ENCODE peak calls at places on chromosomes 13 and 19, in nine cellular contexts. One of them, this sample, is unnamed.

GRCh38 chr19:14116918-14117578 is 514 bp downstream of the PRKACA start:
- DNase-seq in activated naive CD8-positive, alpha-beta T cell treated with anti-CD3 and anti-CD28 coated beads, Interleukin-2, amount 50 U/mL, for 24 hours: peak
- DNase-seq in fibroblast of mammary gland: no peak
- DNase-seq in OCI-LY7: peak
- DNase-seq in T-helper 2 cell: no peak
- DNase-seq in H54: no peak
- DNase-seq in SK-N-SH: peak
- DNase-seq in activated T-helper 1 cell treated with anti-CD3 and anti-CD28 coated beads, Interleukin-12 subunit alpha, Interleukin-12 subunit beta, Interleukin-2, Interleukin-4 antibody, amounts not matched to agents 30 ng/mL and 10 ng/mL and 1 ng/mL, durations not matched to agents 14 hours and 24 hours and 36 hours: no peak
- DNase-seq in epithelial cell of esophagus: no peak
- DNase-seq in this sample: no peak

GRCh38 chr13:91100944-91101343 is 246.5 kb upstream of the MIR17HG start:
- DNase-seq in activated naive CD8-positive, alpha-beta T cell treated with anti-CD3 and anti-CD28 coated beads, Interleukin-2, amount 50 U/mL, for 24 hours: no peak
- DNase-seq in SK-N-SH: no peak
- DNase-seq in activated T-helper 1 cell treated with anti-CD3 and anti-CD28 coated beads, Interleukin-12 subunit alpha, Interleukin-12 subunit beta, Interleukin-2, Interleukin-4 antibody, amounts not matched to agents 30 ng/mL and 10 ng/mL and 1 ng/mL, durations not matched to agents 14 hours and 24 hours and 36 hours: no peak
- DNase-seq in T-helper 2 cell: no peak
- DNase-seq in epithelial cell of esophagus: no peak
- DNase-seq in H54: no peak
- DNase-seq in fibroblast of mammary gland: no peak
- DNase-seq in OCI-LY7: no peak
- DNase-seq in this sample: no peak

GRCh38 chr13:77506874-77507273 is 28.6 kb upstream of the SCEL start:
- DNase-seq in SK-N-SH: no peak
- DNase-seq in T-helper 2 cell: no peak
- DNase-seq in fibroblast of mammary gland: peak
- DNase-seq in activated T-helper 1 cell treated with anti-CD3 and anti-CD28 coated beads, Interleukin-12 subunit alpha, Interleukin-12 subunit beta, Interleukin-2, Interleukin-4 antibody, amounts not matched to agents 30 ng/mL and 10 ng/mL and 1 ng/mL, durations not matched to agents 14 hours and 24 hours and 36 hours: no peak
- DNase-seq in epithelial cell of esophagus: no peak
- DNase-seq in H54: no peak
- DNase-seq in activated naive CD8-positive, alpha-beta T cell treated with anti-CD3 and anti-CD28 coated beads, Interleukin-2, amount 50 U/mL, for 24 hours: no peak
- DNase-seq in OCI-LY7: peak
- DNase-seq in this sample: peak

GRCh38 chr13:43725460-43725859 is 61.3 kb downstream of the ENOX1 start:
- DNase-seq in OCI-LY7: no peak
- DNase-seq in epithelial cell of esophagus: no peak
- DNase-seq in activated naive CD8-positive, alpha-beta T cell treated with anti-CD3 and anti-CD28 coated beads, Interleukin-2, amount 50 U/mL, for 24 hours: no peak
- DNase-seq in H54: no peak
- DNase-seq in fibroblast of mammary gland: peak
- DNase-seq in T-helper 2 cell: no peak
- DNase-seq in SK-N-SH: no peak
- DNase-seq in activated T-helper 1 cell treated with anti-CD3 and anti-CD28 coated beads, Interleukin-12 subunit alpha, Interleukin-12 subunit beta, Interleukin-2, Interleukin-4 antibody, amounts not matched to agents 30 ng/mL and 10 ng/mL and 1 ng/mL, durations not matched to agents 14 hours and 24 hours and 36 hours: no peak
- DNase-seq in this sample: no peak

GRCh38 chr13:104414771-104415170 is 1348.6 kb upstream of the SLC10A2 start:
- DNase-seq in OCI-LY7: no peak
- DNase-seq in T-helper 2 cell: no peak
- DNase-seq in fibroblast of mammary gland: no peak
- DNase-seq in epithelial cell of esophagus: peak
- DNase-seq in activated naive CD8-positive, alpha-beta T cell treated with anti-CD3 and anti-CD28 coated beads, Interleukin-2, amount 50 U/mL, for 24 hours: no peak
- DNase-seq in activated T-helper 1 cell treated with anti-CD3 and anti-CD28 coated beads, Interleukin-12 subunit alpha, Interleukin-12 subunit beta, Interleukin-2, Interleukin-4 antibody, amounts not matched to agents 30 ng/mL and 10 ng/mL and 1 ng/mL, durations not matched to agents 14 hours and 24 hours and 36 hours: no peak
- DNase-seq in H54: no peak
- DNase-seq in SK-N-SH: no peak
- DNase-seq in this sample: no peak

GRCh38 chr13:97266328-97266727 is 44.2 kb downstream of the MBNL2 start:
- DNase-seq in fibroblast of mammary gland: no peak
- DNase-seq in OCI-LY7: no peak
- DNase-seq in H54: no peak
- DNase-seq in epithelial cell of esophagus: no peak
- DNase-seq in activated T-helper 1 cell treated with anti-CD3 and anti-CD28 coated beads, Interleukin-12 subunit alpha, Interleukin-12 subunit beta, Interleukin-2, Interleukin-4 antibody, amounts not matched to agents 30 ng/mL and 10 ng/mL and 1 ng/mL, durations not matched to agents 14 hours and 24 hours and 36 hours: no peak
- DNase-seq in activated naive CD8-positive, alpha-beta T cell treated with anti-CD3 and anti-CD28 coated beads, Interleukin-2, amount 50 U/mL, for 24 hours: no peak
- DNase-seq in SK-N-SH: no peak
- DNase-seq in T-helper 2 cell: no peak
- DNase-seq in this sample: no peak

GRCh38 chr13:99178636-99179035 is 22.0 kb upstream of the UBAC2 start:
- DNase-seq in fibroblast of mammary gland: peak
- DNase-seq in OCI-LY7: peak
- DNase-seq in epithelial cell of esophagus: peak
- DNase-seq in T-helper 2 cell: no peak
- DNase-seq in activated naive CD8-positive, alpha-beta T cell treated with anti-CD3 and anti-CD28 coated beads, Interleukin-2, amount 50 U/mL, for 24 hours: no peak
- DNase-seq in activated T-helper 1 cell treated with anti-CD3 and anti-CD28 coated beads, Interleukin-12 subunit alpha, Interleukin-12 subunit beta, Interleukin-2, Interleukin-4 antibody, amounts not matched to agents 30 ng/mL and 10 ng/mL and 1 ng/mL, durations not matched to agents 14 hours and 24 hours and 36 hours: no peak
- DNase-seq in H54: no peak
- DNase-seq in SK-N-SH: no peak
- DNase-seq in this sample: no peak

GRCh38 chr13:45108716-45109706 is 11.3 kb upstream of the GTF2F2 start:
- DNase-seq in H54: no peak
- DNase-seq in T-helper 2 cell: no peak
- DNase-seq in OCI-LY7: no peak
- DNase-seq in activated naive CD8-positive, alpha-beta T cell treated with anti-CD3 and anti-CD28 coated beads, Interleukin-2, amount 50 U/mL, for 24 hours: peak
- DNase-seq in SK-N-SH: no peak
- DNase-seq in fibroblast of mammary gland: peak
- DNase-seq in epithelial cell of esophagus: no peak
- DNase-seq in activated T-helper 1 cell treated with anti-CD3 and anti-CD28 coated beads, Interleukin-12 subunit alpha, Interleukin-12 subunit beta, Interleukin-2, Interleukin-4 antibody, amounts not matched to agents 30 ng/mL and 10 ng/mL and 1 ng/mL, durations not matched to agents 14 hours and 24 hours and 36 hours: no peak
- DNase-seq in this sample: peak

GRCh38 chr13:20125129-20125782 is 35.6 kb downstream of the GJA3 start:
- DNase-seq in activated naive CD8-positive, alpha-beta T cell treated with anti-CD3 and anti-CD28 coated beads, Interleukin-2, amount 50 U/mL, for 24 hours: no peak
- DNase-seq in H54: peak
- DNase-seq in SK-N-SH: no peak
- DNase-seq in T-helper 2 cell: no peak
- DNase-seq in fibroblast of mammary gland: peak
- DNase-seq in epithelial cell of esophagus: peak
- DNase-seq in activated T-helper 1 cell treated with anti-CD3 and anti-CD28 coated beads, Interleukin-12 subunit alpha, Interleukin-12 subunit beta, Interleukin-2, Interleukin-4 antibody, amounts not matched to agents 30 ng/mL and 10 ng/mL and 1 ng/mL, durations not matched to agents 14 hours and 24 hours and 36 hours: no peak
- DNase-seq in OCI-LY7: no peak
- DNase-seq in this sample: peak

GRCh38 chr19:21947775-21948174 is 63.0 kb downstream of the ZNF208 start:
- DNase-seq in SK-N-SH: peak
- DNase-seq in activated T-helper 1 cell treated with anti-CD3 and anti-CD28 coated beads, Interleukin-12 subunit alpha, Interleukin-12 subunit beta, Interleukin-2, Interleukin-4 antibody, amounts not matched to agents 30 ng/mL and 10 ng/mL and 1 ng/mL, durations not matched to agents 14 hours and 24 hours and 36 hours: no peak
- DNase-seq in OCI-LY7: peak
- DNase-seq in fibroblast of mammary gland: peak
- DNase-seq in activated naive CD8-positive, alpha-beta T cell treated with anti-CD3 and anti-CD28 coated beads, Interleukin-2, amount 50 U/mL, for 24 hours: no peak
- DNase-seq in epithelial cell of esophagus: peak
- DNase-seq in T-helper 2 cell: no peak
- DNase-seq in H54: no peak
- DNase-seq in this sample: peak

This sample was measured in MCF 10A.